ENCODE peak calls at places on chromosomes 6 and 20, in four cellular contexts. One of them, this sample, is unnamed.

GRCh38 chr6:40532349-40533028 is 54.7 kb downstream of the LRFN2 start:
- DNase-seq in OCI-LY7: no peak
- DNase-seq in sciatic nerve: no peak
- DNase-seq in dermis microvascular lymphatic vessel endothelial cell: no peak
- DNase-seq in this sample: no peak

GRCh38 chr20:45944151-45944964 is 9.9 kb downstream of the PCIF1 start:
- DNase-seq in OCI-LY7: no peak
- DNase-seq in sciatic nerve: no peak
- DNase-seq in dermis microvascular lymphatic vessel endothelial cell: no peak
- DNase-seq in this sample: peak

GRCh38 chr6:166565084-166565651 is 21.3 kb downstream of the RAMACL start:
- DNase-seq in OCI-LY7: no peak
- DNase-seq in sciatic nerve: no peak
- DNase-seq in dermis microvascular lymphatic vessel endothelial cell: no peak
- DNase-seq in this sample: no peak

GRCh38 chr6:169851641-169852503 is 100.5 kb downstream of the ERMARD start:
- DNase-seq in OCI-LY7: no peak
- DNase-seq in sciatic nerve: peak
- DNase-seq in dermis microvascular lymphatic vessel endothelial cell: peak
- DNase-seq in this sample: peak

GRCh38 chr6:53771780-53772624 is 22.8 kb upstream of the LRRC1 start:
- DNase-seq in OCI-LY7: no peak
- DNase-seq in sciatic nerve: no peak
- DNase-seq in dermis microvascular lymphatic vessel endothelial cell: no peak
- DNase-seq in this sample: peak

GRCh38 chr6:128889870-128890269 is 6.9 kb downstream of the LAMA2 start:
- DNase-seq in OCI-LY7: no peak
- DNase-seq in sciatic nerve: no peak
- DNase-seq in dermis microvascular lymphatic vessel endothelial cell: no peak
- DNase-seq in this sample: no peak

GRCh38 chr6:56101141-56101553 is 146.2 kb downstream of the COL21A1 start:
- DNase-seq in OCI-LY7: no peak
- DNase-seq in sciatic nerve: no peak
- DNase-seq in dermis microvascular lymphatic vessel endothelial cell: peak
- DNase-seq in this sample: peak

GRCh38 chr6:69917834-69918233 is 51.5 kb downstream of the COL19A1 start:
- DNase-seq in OCI-LY7: no peak
- DNase-seq in sciatic nerve: no peak
- DNase-seq in dermis microvascular lymphatic vessel endothelial cell: no peak
- DNase-seq in this sample: peak

GRCh38 chr20:33337119-33337518 is 54.1 kb downstream of the BPIFB1 start:
- DNase-seq in OCI-LY7: no peak
- DNase-seq in sciatic nerve: no peak
- DNase-seq in dermis microvascular lymphatic vessel endothelial cell: no peak
- DNase-seq in this sample: no peak

GRCh38 chr6:170584181-170584953 is at the start of gene PDCD2:
- DNase-seq in OCI-LY7: peak
- DNase-seq in sciatic nerve: peak
- DNase-seq in dermis microvascular lymphatic vessel endothelial cell: peak
- DNase-seq in this sample: peak

GRCh38 chr6:142621822-142622221 is 320.0 kb downstream of the ADGRG6 start:
- DNase-seq in OCI-LY7: no peak
- DNase-seq in sciatic nerve: no peak
- DNase-seq in dermis microvascular lymphatic vessel endothelial cell: no peak
- DNase-seq in this sample: no peak

GRCh38 chr6:166592818-166593217 is 6.3 kb upstream of the RAMACL start:
- DNase-seq in OCI-LY7: no peak
- DNase-seq in sciatic nerve: no peak
- DNase-seq in dermis microvascular lymphatic vessel endothelial cell: no peak
- DNase-seq in this sample: no peak

GRCh38 chr6:11653028-11653583 is 115.6 kb downstream of the TMEM170B start:
- DNase-seq in OCI-LY7: no peak
- DNase-seq in sciatic nerve: no peak
- DNase-seq in dermis microvascular lymphatic vessel endothelial cell: peak
- DNase-seq in this sample: peak

GRCh38 chr20:45974896-45975565 is 3.0 kb upstream of the ZNF335 start:
- DNase-seq in OCI-LY7: no peak
- DNase-seq in sciatic nerve: peak
- DNase-seq in dermis microvascular lymphatic vessel endothelial cell: no peak
- DNase-seq in this sample: no peak

GRCh38 chr6:130513770-130514169 is 148.0 kb downstream of the TMEM200A start:
- DNase-seq in OCI-LY7: peak
- DNase-seq in sciatic nerve: no peak
- DNase-seq in dermis microvascular lymphatic vessel endothelial cell: peak
- DNase-seq in this sample: peak

GRCh38 chr6:163926642-163927041 is 512.1 kb downstream of the QKI start:
- DNase-seq in OCI-LY7: no peak
- DNase-seq in sciatic nerve: no peak
- DNase-seq in dermis microvascular lymphatic vessel endothelial cell: peak
- DNase-seq in this sample: no peak

GRCh38 chr6:136217002-136217401 is 33.1 kb downstream of the MTFR2 start:
- DNase-seq in OCI-LY7: no peak
- DNase-seq in sciatic nerve: no peak
- DNase-seq in dermis microvascular lymphatic vessel endothelial cell: no peak
- DNase-seq in this sample: no peak

GRCh38 chr20:6490849-6491248 is 276.6 kb upstream of the BMP2 start:
- DNase-seq in OCI-LY7: no peak
- DNase-seq in sciatic nerve: no peak
- DNase-seq in dermis microvascular lymphatic vessel endothelial cell: no peak
- DNase-seq in this sample: no peak

GRCh38 chr6:121106962-121107361 is 227.3 kb downstream of the TBC1D32 start:
- DNase-seq in OCI-LY7: no peak
- DNase-seq in sciatic nerve: no peak
- DNase-seq in dermis microvascular lymphatic vessel endothelial cell: no peak
- DNase-seq in this sample: no peak

GRCh38 chr6:43668151-43669028 is 19.2 kb downstream of the MRPS18A start:
- DNase-seq in OCI-LY7: peak
- DNase-seq in sciatic nerve: no peak
- DNase-seq in dermis microvascular lymphatic vessel endothelial cell: peak
- DNase-seq in this sample: no peak

GRCh38 chr20:40442181-40442963 is 246.7 kb downstream of the MAFB start:
- DNase-seq in OCI-LY7: no peak
- DNase-seq in sciatic nerve: no peak
- DNase-seq in dermis microvascular lymphatic vessel endothelial cell: no peak
- DNase-seq in this sample: no peak

GRCh38 chr6:139588076-139588639 is 213.7 kb upstream of the CITED2 start:
- DNase-seq in OCI-LY7: no peak
- DNase-seq in sciatic nerve: no peak
- DNase-seq in dermis microvascular lymphatic vessel endothelial cell: peak
- DNase-seq in this sample: peak

GRCh38 chr20:7798176-7798575 is 142.1 kb downstream of the HAO1 start:
- DNase-seq in OCI-LY7: no peak
- DNase-seq in sciatic nerve: no peak
- DNase-seq in dermis microvascular lymphatic vessel endothelial cell: no peak
- DNase-seq in this sample: no peak

GRCh38 chr20:50038574-50038991 is 55.8 kb downstream of the SNAI1 start:
- DNase-seq in OCI-LY7: no peak
- DNase-seq in sciatic nerve: no peak
- DNase-seq in dermis microvascular lymphatic vessel endothelial cell: no peak
- DNase-seq in this sample: no peak

GRCh38 chr6:166950443-166950821 is 5.9 kb downstream of the RNASET2 start:
- DNase-seq in OCI-LY7: peak
- DNase-seq in sciatic nerve: no peak
- DNase-seq in dermis microvascular lymphatic vessel endothelial cell: no peak
- DNase-seq in this sample: no peak